ENCODE peak calls at places on chromosomes 7 and 10, in nine cellular contexts. F is adipocyte; I is pons; J is T-helper 2 cell; C is stimulated activated CD8-positive, alpha-beta memory T cell treated with anti-CD3 and anti-CD28 coated beads, Interleukin-2, amount 100 ng/mL, for 48 hours; U is neural crest cell; S is GM19239; X is naive thymus-derived CD4-positive, alpha-beta T cell; W is activated naive CD8-positive, alpha-beta T cell treated with anti-CD3 and anti-CD28 coated beads for 36 hours. G is an unnamed sample.

GRCh38 chr7:84247591-84247990 is 53.0 kb upstream of the SEMA3A start:
- DNase-seq in J (no peak), X (no peak), S (no peak), U (no peak), F (peak; percentile 27), C (no peak), I (no peak), W (no peak), G (peak; percentile 16)

GRCh38 chr10:132373241-132373955 is 23.6 kb upstream of the PWWP2B start:
- DNase-seq in F (no peak), C (no peak), U (no peak), S (no peak), X (no peak), I (no peak), J (no peak), W (no peak), G (no peak)

GRCh38 chr7:30920584-30921539 is 9.2 kb downstream of the AQP1 start:
- DNase-seq in X (no peak), F (peak; percentile 71), U (no peak), S (no peak), J (no peak), W (no peak), I (no peak), C (no peak), G (peak; percentile 33)

GRCh38 chr7:144835166-144835611 is 664 bp downstream of the TPK1 start:
- DNase-seq in C (no peak), J (peak; percentile 68), S (no peak), U (peak; percentile 43), X (no peak), W (no peak), I (peak; percentile 66), F (peak; percentile 55), G (peak; percentile 65)

GRCh38 chr10:101375073-101375472 is 21.1 kb downstream of the BTRC start:
- DNase-seq in I (no peak), C (no peak), W (no peak), J (peak; percentile 53), U (no peak), F (no peak), X (no peak), S (no peak), G (no peak)

GRCh38 chr7:95859434-95859833 is 87.1 kb downstream of the DYNC1I1 start:
- DNase-seq in C (no peak), U (no peak), F (peak; percentile 10), W (no peak), J (no peak), S (no peak), X (no peak), I (no peak), G (no peak)

GRCh38 chr7:137934176-137934826 is 67.6 kb downstream of the CREB3L2 start:
- DNase-seq in I (no peak), C (no peak), U (no peak), J (no peak), S (no peak), W (no peak), F (no peak), X (no peak), G (no peak)

GRCh38 chr10:119461380-119461779 is 81.1 kb downstream of the RGS10 start:
- DNase-seq in F (no peak), X (no peak), J (peak; percentile 48), I (no peak), W (no peak), S (no peak), U (no peak), C (no peak), G (peak; percentile 51)

GRCh38 chr7:20653636-20654035 is 38.2 kb downstream of the ABCB5 start:
- DNase-seq in X (no peak), I (no peak), C (no peak), F (no peak), S (no peak), W (no peak), U (no peak), J (no peak), G (no peak)

G was measured in Caki2.